ENCODE peak calls at places on chromosome 6, in four cellular contexts. A is HepG2, D is HCT116, W is endothelial cell of umbilical vein. C is an unnamed sample.

GRCh38 chr6:61887425-61887824 is 398.6 kb downstream of the KHDRBS2 start:
- DNase-seq in A (no peak), D (no peak), W (no peak), C (no peak)

GRCh38 chr6:158772172-158772571 is 47.0 kb downstream of the EZR start:
- DNase-seq in A (no peak), D (no peak), W (no peak), C (no peak)

GRCh38 chr6:134451529-134451928 is 133.6 kb upstream of the SGK1 start:
- DNase-seq in A (no peak), D (no peak), W (no peak), C (no peak)

GRCh38 chr6:127342296-127342945 is 988 bp downstream of the ECHDC1 start:
- DNase-seq in A (peak; percentile 85), D (no peak), W (peak; percentile 54), C (peak; percentile 31)

GRCh38 chr6:161141173-161141572 is 132.7 kb downstream of the AGPAT4 start:
- DNase-seq in A (no peak), D (no peak), W (no peak), C (no peak)

GRCh38 chr6:108947114-108947854 is 99.1 kb downstream of the ARMC2 start:
- DNase-seq in A (no peak), D (no peak), W (no peak), C (peak; percentile 16)

GRCh38 chr6:49336514-49337131 is 126.4 kb downstream of the MMUT start:
- DNase-seq in A (no peak), D (no peak), W (peak; percentile 92), C (peak; percentile 73)

GRCh38 chr6:2848851-2849250 is 7.2 kb upstream of the SERPINB1 start:
- DNase-seq in A (no peak), D (no peak), W (no peak), C (no peak)

GRCh38 chr6:131999545-132000146 is 48.5 kb upstream of the CCN2 start:
- DNase-seq in A (no peak), D (no peak), W (no peak), C (no peak)

GRCh38 chr6:109759098-109759855 is 68.2 kb downstream of the FIG4 start:
- DNase-seq in A (no peak), D (no peak), W (no peak), C (no peak)

GRCh38 chr6:30793521-30794194 is 49.3 kb upstream of the IER3 start:
- DNase-seq in A (peak; percentile 75), D (no peak), W (peak; percentile 87), C (peak; percentile 55)

GRCh38 chr6:142187209-142187608 is 40.1 kb downstream of the VTA1 start:
- DNase-seq in A (no peak), D (no peak), W (peak; percentile 78), C (no peak)

GRCh38 chr6:90350689-90351554 is 54.3 kb upstream of the BACH2 start:
- DNase-seq in A (no peak), D (no peak), W (no peak), C (peak; percentile 89)

GRCh38 chr6:112308476-112308875 is 38.7 kb upstream of the RFPL4B start:
- DNase-seq in A (no peak), D (no peak), W (no peak), C (peak; percentile 7)

GRCh38 chr6:56643379-56644089 is 845 bp upstream of the DST start:
- DNase-seq in A (no peak), D (no peak), W (no peak), C (no peak)

GRCh38 chr6:157092736-157093135 is 230.6 kb downstream of the TMEM242 start:
- DNase-seq in A (no peak), D (no peak), W (peak; percentile 95), C (no peak)

GRCh38 chr6:41278699-41279405 is 7.6 kb downstream of the TREM1 start:
- DNase-seq in A (peak; percentile 74), D (peak; percentile 69), W (peak; percentile 69), C (peak; percentile 95)

GRCh38 chr6:122778961-122779671 is 400 bp upstream of the FABP7 start:
- DNase-seq in A (no peak), D (no peak), W (no peak), C (no peak)

GRCh38 chr6:143400258-143401059 is 50.0 kb downstream of the ADAT2 start:
- DNase-seq in A (peak; percentile 40), D (no peak), W (no peak), C (peak; percentile 18)

GRCh38 chr6:20197251-20197650 is 15.0 kb downstream of the MBOAT1 start:
- DNase-seq in A (no peak), D (no peak), W (no peak), C (no peak)

GRCh38 chr6:155248021-155249001 is 15.5 kb upstream of the CLDN20 start:
- DNase-seq in A (peak; percentile 43), D (peak; percentile 21), W (peak; percentile 75), C (peak; percentile 43)

GRCh38 chr6:97958143-97958542 is 675.1 kb upstream of the MMS22L start:
- DNase-seq in A (no peak), D (no peak), W (no peak), C (no peak)

GRCh38 chr6:45199554-45199953 is 128.6 kb upstream of the RUNX2 start:
- DNase-seq in A (peak; percentile 60), D (no peak), W (no peak), C (no peak)

GRCh38 chr6:43247115-43247999 is 4.1 kb downstream of the TTBK1 start:
- DNase-seq in A (peak; percentile 58), D (peak; percentile 24), W (peak; percentile 66), C (no peak)

GRCh38 chr6:134537146-134537555 is 219.2 kb upstream of the SGK1 start:
- DNase-seq in A (no peak), D (peak; percentile 92), W (no peak), C (no peak)

GRCh38 chr6:17086469-17086868 is 15.4 kb upstream of the STMND1 start:
- DNase-seq in A (peak; percentile 63), D (peak; percentile 75), W (peak; percentile 76), C (peak; percentile 54)

GRCh38 chr6:144336900-144337299 is 51.8 kb downstream of the UTRN start:
- DNase-seq in A (no peak), D (no peak), W (no peak), C (no peak)

GRCh38 chr6:134145786-134146185 is 93.4 kb upstream of the SLC2A12 start:
- DNase-seq in A (no peak), D (no peak), W (no peak), C (peak; percentile 56)

GRCh38 chr6:119171864-119172588 is 93.6 kb upstream of the FAM184A start:
- DNase-seq in A (no peak), D (no peak), W (no peak), C (no peak)

GRCh38 chr6:56570434-56571359 is 72.0 kb downstream of the DST start:
- DNase-seq in A (peak; percentile 60), D (no peak), W (peak; percentile 52), C (peak; percentile 50)

GRCh38 chr6:56424542-56425083 is 177.2 kb upstream of the COL21A1 start:
- DNase-seq in A (no peak), D (no peak), W (no peak), C (no peak)

GRCh38 chr6:128347123-128347522 is 173.3 kb downstream of the PTPRK start:
- DNase-seq in A (no peak), D (no peak), W (no peak), C (no peak)

GRCh38 chr6:85357651-85358050 is 92.2 kb upstream of the NT5E start:
- DNase-seq in A (no peak), D (no peak), W (no peak), C (no peak)

GRCh38 chr6:124676033-124676432 is 286.2 kb upstream of the RNF217 start:
- DNase-seq in A (no peak), D (no peak), W (no peak), C (no peak)

GRCh38 chr6:16244869-16245451 is 6.6 kb downstream of the GMPR start:
- DNase-seq in A (no peak), D (no peak), W (peak; percentile 30), C (no peak)

DNA sequence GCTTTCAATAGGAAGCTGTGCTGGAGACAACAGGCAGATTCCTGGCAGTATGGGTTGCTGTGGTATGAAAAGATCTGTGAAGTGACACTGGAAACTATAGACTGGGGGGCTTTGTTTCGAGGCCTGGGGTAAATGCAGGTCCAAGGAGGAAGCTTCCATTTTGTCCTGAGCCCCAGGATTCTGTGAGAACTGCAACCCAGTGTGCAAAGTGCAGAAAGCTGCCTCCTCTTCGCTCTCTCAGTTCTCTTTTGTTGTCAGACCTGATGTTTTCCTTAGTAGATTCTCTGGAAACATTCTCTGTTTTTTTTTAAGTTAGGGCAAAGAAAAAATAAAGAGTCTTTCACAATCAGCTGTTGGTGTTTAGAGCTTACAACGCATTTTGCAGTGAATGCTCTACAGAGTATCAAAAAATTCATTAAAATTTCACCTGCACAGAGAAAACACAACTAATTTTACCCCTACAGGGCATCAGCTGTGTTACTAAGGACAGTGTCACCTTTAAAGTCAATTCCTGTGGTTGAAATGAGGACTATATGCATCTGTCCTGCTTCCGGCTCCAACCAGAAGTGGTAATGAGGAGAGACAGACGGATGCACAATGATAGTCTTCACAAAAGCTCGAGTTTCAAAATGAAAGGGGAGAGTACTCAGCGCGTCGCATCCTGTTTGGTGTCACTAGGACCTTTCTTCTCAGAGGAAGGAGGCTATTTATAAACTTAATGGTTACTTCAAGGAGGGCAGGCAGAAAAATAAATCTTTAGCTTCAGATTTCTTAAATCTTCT is 86.7 kb downstream of the LYRM4 start:
- DNase-seq in A (no peak), D (no peak), W (no peak), C (no peak)
- H3K4me3 ChIP-seq in A (no peak overlapping the region), D (no peak overlapping the region), W (no peak overlapping the region), C (no peak overlapping the region)

GRCh38 chr6:121334299-121335104 is at the start of gene TBC1D32:
- DNase-seq in A (peak; percentile 82), D (peak; percentile 81), W (peak; percentile 95), C (peak; percentile 93)
- TF ChIP-seq POLR2A in A (peak; percentile 54), D (no peak), W (peak; percentile 58), C (peak; percentile 63)

DNA sequence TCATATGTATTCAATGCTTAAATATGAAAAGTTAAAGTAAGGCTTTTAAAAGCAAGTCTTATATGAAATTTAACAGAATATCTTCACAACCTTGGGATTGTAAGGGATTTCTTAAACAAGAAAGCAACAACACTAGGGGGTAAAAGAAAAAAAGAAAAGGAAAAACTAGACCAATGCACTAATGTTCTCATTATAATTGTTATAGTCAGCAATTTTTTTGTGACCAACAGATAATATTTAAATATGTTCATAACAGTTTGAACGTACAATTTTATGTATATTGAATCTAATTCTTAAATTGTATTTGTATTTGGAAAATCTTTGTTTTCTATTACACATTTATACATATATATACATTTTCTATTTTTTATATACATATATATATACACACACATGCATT is 1397.8 kb upstream of the ADGRB3 start:
- DNase-seq in A (no peak), D (no peak), W (no peak), C (no peak)
- TF ChIP-seq MAX in A (no peak), D (no peak), W (no peak), C (no peak)

GRCh38 chr6:11012976-11013375 is 31.1 kb downstream of the ELOVL2 start:
- DNase-seq in A (no peak), D (no peak), W (no peak), C (no peak)

GRCh38 chr6:11018225-11018624 is 25.9 kb downstream of the ELOVL2 start:
- DNase-seq in A (no peak), D (no peak), W (no peak), C (peak; percentile 45)

GRCh38 chr6:11017090-11017489 is 27.0 kb downstream of the ELOVL2 start:
- DNase-seq in A (no peak), D (no peak), W (no peak), C (no peak)

GRCh38 chr6:11013671-11014070 is 30.4 kb downstream of the ELOVL2 start:
- DNase-seq in A (no peak), D (no peak), W (no peak), C (no peak)

DNA sequence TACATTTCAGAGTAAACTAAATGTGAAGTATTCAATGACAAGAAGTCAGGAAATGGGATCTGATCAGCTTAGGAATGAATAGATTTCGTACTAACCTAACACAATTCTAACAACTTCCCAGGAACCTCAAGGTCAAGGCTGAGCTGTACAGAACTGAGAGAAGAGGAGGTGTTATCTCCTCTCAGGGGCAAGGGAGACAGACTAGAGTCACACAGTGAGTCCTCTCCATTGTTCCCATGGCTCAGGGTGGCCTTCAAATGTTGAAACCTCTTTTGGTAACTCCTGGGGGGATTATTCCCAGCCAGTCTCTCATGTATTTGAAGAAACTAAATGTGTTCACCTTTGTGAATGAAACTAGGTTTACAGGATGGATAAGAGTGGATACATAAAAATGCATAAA is 27.7 kb downstream of the ELOVL2 start:
- DNase-seq in A (no peak), D (no peak), W (no peak), C (no peak)
- H3K4me3 ChIP-seq in A (no peak overlapping the region), D (no peak overlapping the region), W (no peak overlapping the region), C (no peak overlapping the region)

C was measured in NB4.